ENCODE peak calls at places on chromosome 5, in four cellular contexts. One of them, this sample, is unnamed.

GRCh38 chr5:170444969-170445505 is 55.9 kb upstream of the KCNMB1 start:
- DNase-seq in stimulated activated CD8-positive, alpha-beta memory T cell treated with anti-CD3 and anti-CD28 coated beads, Interleukin-4, amount 100 ng/mL, for 4 hours: no peak
- DNase-seq in CD4-positive, alpha-beta T cell: no peak
- DNase-seq in EL: no peak
- DNase-seq in this sample: no peak

GRCh38 chr5:73180561-73180960 is 7.6 kb downstream of the TMEM174 start:
- DNase-seq in CD4-positive, alpha-beta T cell: no peak
- DNase-seq in EL: peak; percentile 33
- DNase-seq in stimulated activated CD8-positive, alpha-beta memory T cell treated with anti-CD3 and anti-CD28 coated beads, Interleukin-4, amount 100 ng/mL, for 4 hours: no peak
- DNase-seq in this sample: no peak

GRCh38 chr5:97986069-97986468 is 787.4 kb upstream of the RGMB start:
- DNase-seq in EL: peak; percentile 86
- DNase-seq in stimulated activated CD8-positive, alpha-beta memory T cell treated with anti-CD3 and anti-CD28 coated beads, Interleukin-4, amount 100 ng/mL, for 4 hours: no peak
- DNase-seq in CD4-positive, alpha-beta T cell: no peak
- DNase-seq in this sample: no peak

GRCh38 chr5:59174248-59174844 is 591.5 kb downstream of the RAB3C start:
- DNase-seq in stimulated activated CD8-positive, alpha-beta memory T cell treated with anti-CD3 and anti-CD28 coated beads, Interleukin-4, amount 100 ng/mL, for 4 hours: no peak
- DNase-seq in EL: peak; percentile 69
- DNase-seq in CD4-positive, alpha-beta T cell: no peak
- DNase-seq in this sample: peak; percentile 63

GRCh38 chr5:136332213-136332612 is 33.1 kb downstream of the TRPC7 start:
- DNase-seq in stimulated activated CD8-positive, alpha-beta memory T cell treated with anti-CD3 and anti-CD28 coated beads, Interleukin-4, amount 100 ng/mL, for 4 hours: no peak
- DNase-seq in CD4-positive, alpha-beta T cell: no peak
- DNase-seq in EL: no peak
- DNase-seq in this sample: no peak

GRCh38 chr5:177457239-177458121 is 10.9 kb downstream of the PRR7 start:
- DNase-seq in EL: peak; percentile 95
- DNase-seq in stimulated activated CD8-positive, alpha-beta memory T cell treated with anti-CD3 and anti-CD28 coated beads, Interleukin-4, amount 100 ng/mL, for 4 hours: no peak
- DNase-seq in CD4-positive, alpha-beta T cell: no peak
- DNase-seq in this sample: peak; percentile 97

GRCh38 chr5:126594077-126594476 is 942 bp downstream of the ALDH7A1 start:
- DNase-seq in EL: peak; percentile 39
- DNase-seq in stimulated activated CD8-positive, alpha-beta memory T cell treated with anti-CD3 and anti-CD28 coated beads, Interleukin-4, amount 100 ng/mL, for 4 hours: no peak
- DNase-seq in CD4-positive, alpha-beta T cell: no peak
- DNase-seq in this sample: no peak

GRCh38 chr5:151463137-151464029 is 16.0 kb downstream of the SLC36A1 start:
- DNase-seq in stimulated activated CD8-positive, alpha-beta memory T cell treated with anti-CD3 and anti-CD28 coated beads, Interleukin-4, amount 100 ng/mL, for 4 hours: no peak
- DNase-seq in EL: no peak
- DNase-seq in CD4-positive, alpha-beta T cell: no peak
- DNase-seq in this sample: peak; percentile 6

GRCh38 chr5:97600486-97600885 is 417.4 kb upstream of the RIOK2 start:
- DNase-seq in CD4-positive, alpha-beta T cell: no peak
- DNase-seq in stimulated activated CD8-positive, alpha-beta memory T cell treated with anti-CD3 and anti-CD28 coated beads, Interleukin-4, amount 100 ng/mL, for 4 hours: no peak
- DNase-seq in EL: peak; percentile 35
- DNase-seq in this sample: no peak

GRCh38 chr5:132437604-132438275 is 52.8 kb downstream of the IRF1 start:
- DNase-seq in EL: peak; percentile 94
- DNase-seq in stimulated activated CD8-positive, alpha-beta memory T cell treated with anti-CD3 and anti-CD28 coated beads, Interleukin-4, amount 100 ng/mL, for 4 hours: no peak
- DNase-seq in CD4-positive, alpha-beta T cell: peak; percentile 48
- DNase-seq in this sample: no peak

GRCh38 chr5:38060354-38060753 is 198.0 kb upstream of the EGFLAM start:
- DNase-seq in EL: peak; percentile 36
- DNase-seq in stimulated activated CD8-positive, alpha-beta memory T cell treated with anti-CD3 and anti-CD28 coated beads, Interleukin-4, amount 100 ng/mL, for 4 hours: no peak
- DNase-seq in CD4-positive, alpha-beta T cell: no peak
- DNase-seq in this sample: no peak

GRCh38 chr5:54040773-54041172 is 269.6 kb downstream of the ARL15 start:
- DNase-seq in CD4-positive, alpha-beta T cell: no peak
- DNase-seq in stimulated activated CD8-positive, alpha-beta memory T cell treated with anti-CD3 and anti-CD28 coated beads, Interleukin-4, amount 100 ng/mL, for 4 hours: no peak
- DNase-seq in EL: no peak
- DNase-seq in this sample: no peak

GRCh38 chr5:11394933-11395332 is 509.3 kb downstream of the CTNND2 start:
- DNase-seq in EL: no peak
- DNase-seq in stimulated activated CD8-positive, alpha-beta memory T cell treated with anti-CD3 and anti-CD28 coated beads, Interleukin-4, amount 100 ng/mL, for 4 hours: no peak
- DNase-seq in CD4-positive, alpha-beta T cell: no peak
- DNase-seq in this sample: no peak

GRCh38 chr5:103598997-103599556 is 36.5 kb upstream of the NUDT12 start:
- DNase-seq in EL: peak; percentile 2
- DNase-seq in stimulated activated CD8-positive, alpha-beta memory T cell treated with anti-CD3 and anti-CD28 coated beads, Interleukin-4, amount 100 ng/mL, for 4 hours: no peak
- DNase-seq in CD4-positive, alpha-beta T cell: no peak
- DNase-seq in this sample: no peak

GRCh38 chr5:32989815-32990214 is 278.7 kb downstream of the NPR3 start:
- DNase-seq in stimulated activated CD8-positive, alpha-beta memory T cell treated with anti-CD3 and anti-CD28 coated beads, Interleukin-4, amount 100 ng/mL, for 4 hours: no peak
- DNase-seq in CD4-positive, alpha-beta T cell: no peak
- DNase-seq in EL: no peak
- DNase-seq in this sample: no peak

GRCh38 chr5:179906294-179906794 is 1.4 kb downstream of the TBC1D9B start:
- DNase-seq in EL: no peak
- DNase-seq in CD4-positive, alpha-beta T cell: no peak
- DNase-seq in stimulated activated CD8-positive, alpha-beta memory T cell treated with anti-CD3 and anti-CD28 coated beads, Interleukin-4, amount 100 ng/mL, for 4 hours: no peak
- DNase-seq in this sample: no peak

GRCh38 chr5:103075442-103075841 is 44.5 kb downstream of the GIN1 start:
- DNase-seq in stimulated activated CD8-positive, alpha-beta memory T cell treated with anti-CD3 and anti-CD28 coated beads, Interleukin-4, amount 100 ng/mL, for 4 hours: no peak
- DNase-seq in CD4-positive, alpha-beta T cell: no peak
- DNase-seq in EL: no peak
- DNase-seq in this sample: no peak

GRCh38 chr5:5276471-5276870 is 136.3 kb downstream of the ADAMTS16 start:
- DNase-seq in stimulated activated CD8-positive, alpha-beta memory T cell treated with anti-CD3 and anti-CD28 coated beads, Interleukin-4, amount 100 ng/mL, for 4 hours: no peak
- DNase-seq in CD4-positive, alpha-beta T cell: no peak
- DNase-seq in EL: no peak
- DNase-seq in this sample: no peak

GRCh38 chr5:139667730-139668063 is 19.5 kb downstream of the CXXC5 start:
- DNase-seq in CD4-positive, alpha-beta T cell: no peak
- DNase-seq in stimulated activated CD8-positive, alpha-beta memory T cell treated with anti-CD3 and anti-CD28 coated beads, Interleukin-4, amount 100 ng/mL, for 4 hours: no peak
- DNase-seq in EL: peak; percentile 66
- DNase-seq in this sample: no peak

GRCh38 chr5:110651507-110651906 is 75.0 kb downstream of the TMEM232 start:
- DNase-seq in EL: peak; percentile 4
- DNase-seq in CD4-positive, alpha-beta T cell: no peak
- DNase-seq in stimulated activated CD8-positive, alpha-beta memory T cell treated with anti-CD3 and anti-CD28 coated beads, Interleukin-4, amount 100 ng/mL, for 4 hours: no peak
- DNase-seq in this sample: no peak

This sample was measured in NCI-H460.